ENCODE peak calls at places on chromosomes 16 and 17, in five cellular contexts. U is glutamatergic neuron, Z is mammary epithelial cell, Q is A549, J is neural progenitor cell. G is an unnamed sample.

GRCh38 chr16:80569440-80570105 is 28.8 kb downstream of the DYNLRB2 start:
- DNase-seq in J (no peak), Q (no peak), Z (peak), U (no peak), G (no peak)

GRCh38 chr16:6510261-6510660 is 822.4 kb upstream of the RBFOX1 start:
- DNase-seq in J (no peak), Z (no peak), Q (no peak), U (no peak), G (no peak)

GRCh38 chr16:471353-472198 is 46.1 kb downstream of the RAB11FIP3 start:
- DNase-seq in U (no peak), J (peak), Z (peak), Q (no peak), G (peak)

GRCh38 chr16:57544129-57544653 is 1.7 kb downstream of the ADGRG5 start:
- DNase-seq in J (no peak), U (no peak), Z (no peak), Q (no peak), G (no peak)

GRCh38 chr17:27985306-27985705 is 57.2 kb upstream of the NLK start:
- DNase-seq in Z (no peak), U (no peak), J (no peak), Q (no peak), G (no peak)

GRCh38 chr17:27940503-27940902 is 47.3 kb upstream of the LYRM9 start:
- DNase-seq in J (no peak), Z (no peak), Q (no peak), U (no peak), G (no peak)

GRCh38 chr16:2817496-2818277 is 650 bp downstream of the PRSS21 start:
- DNase-seq in U (no peak), Z (no peak), J (no peak), Q (no peak), G (no peak)

GRCh38 chr17:35742896-35743477 is 10.1 kb downstream of the GAS2L2 start:
- DNase-seq in J (no peak), Z (no peak), Q (no peak), U (no peak), G (no peak)

GRCh38 chr16:58651965-58652348 is 22.3 kb upstream of the CNOT1 start:
- DNase-seq in Q (no peak), J (no peak), Z (peak), U (no peak), G (no peak)

GRCh38 chr17:39579318-39580081 is 28.2 kb downstream of the NEUROD2 start:
- DNase-seq in Z (no peak), U (no peak), Q (no peak), J (peak), G (peak)

GRCh38 chr16:88686062-88686438 is 257 bp downstream of the SNAI3 start:
- DNase-seq in U (no peak), J (no peak), Q (no peak), Z (no peak), G (no peak)

GRCh38 chr16:67104845-67105244 is 4.9 kb upstream of the PHAF1 start:
- DNase-seq in U (no peak), Q (no peak), J (no peak), Z (no peak), G (no peak)

GRCh38 chr17:44353656-44354331 is 8.7 kb downstream of the GRN start:
- DNase-seq in Q (no peak), U (peak), J (peak), Z (no peak), G (peak)

GRCh38 chr17:4604111-4604644 is 19.8 kb downstream of the SMTNL2 start:
- DNase-seq in Z (no peak), Q (no peak), J (no peak), U (peak), G (no peak)

GRCh38 chr17:41360291-41360995 is 9.2 kb downstream of the KRT33B start:
- DNase-seq in J (no peak), U (no peak), Z (peak), Q (no peak), G (no peak)

GRCh38 chr17:74045608-74046007 is 157.9 kb upstream of the RPL38 start:
- DNase-seq in Z (no peak), U (no peak), J (peak), Q (no peak), G (peak)

GRCh38 chr16:48053346-48053745 is 102.4 kb downstream of the ABCC12 start:
- DNase-seq in J (peak), Q (no peak), U (peak), Z (peak), G (peak)

GRCh38 chr16:85178006-85178591 is 65.8 kb upstream of the CIBAR2 start:
- DNase-seq in Z (no peak), J (no peak), Q (no peak), U (no peak), G (no peak)

GRCh38 chr17:56206351-56206750 is 53.1 kb downstream of the ANKFN1 start:
- DNase-seq in Q (no peak), J (no peak), Z (no peak), U (no peak), G (no peak)

GRCh38 chr17:40618754-40619625 is 28.6 kb downstream of the SMARCE1 start:
- DNase-seq in J (no peak), Q (no peak), U (no peak), Z (no peak), G (no peak)

GRCh38 chr16:54987081-54987480 is 56.4 kb downstream of the IRX5 start:
- DNase-seq in Q (no peak), J (peak), U (no peak), Z (no peak), G (no peak)

GRCh38 chr16:15811778-15812750 is 44.8 kb downstream of the MYH11 start:
- DNase-seq in J (peak), U (peak), Z (peak), Q (no peak), G (no peak)
- TF ChIP-seq CTCF in J (no peak), U (no peak), Z (no peak), Q (no peak), G (no peak)

GRCh38 chr16:73390491-73390890 is 342.6 kb upstream of the ZFHX3 start:
- DNase-seq in Q (no peak), Z (no peak), U (no peak), J (peak), G (no peak)
- TF ChIP-seq CTCF in Q (no peak), Z (no peak), U (no peak), J (no peak), G (no peak)

DNA sequence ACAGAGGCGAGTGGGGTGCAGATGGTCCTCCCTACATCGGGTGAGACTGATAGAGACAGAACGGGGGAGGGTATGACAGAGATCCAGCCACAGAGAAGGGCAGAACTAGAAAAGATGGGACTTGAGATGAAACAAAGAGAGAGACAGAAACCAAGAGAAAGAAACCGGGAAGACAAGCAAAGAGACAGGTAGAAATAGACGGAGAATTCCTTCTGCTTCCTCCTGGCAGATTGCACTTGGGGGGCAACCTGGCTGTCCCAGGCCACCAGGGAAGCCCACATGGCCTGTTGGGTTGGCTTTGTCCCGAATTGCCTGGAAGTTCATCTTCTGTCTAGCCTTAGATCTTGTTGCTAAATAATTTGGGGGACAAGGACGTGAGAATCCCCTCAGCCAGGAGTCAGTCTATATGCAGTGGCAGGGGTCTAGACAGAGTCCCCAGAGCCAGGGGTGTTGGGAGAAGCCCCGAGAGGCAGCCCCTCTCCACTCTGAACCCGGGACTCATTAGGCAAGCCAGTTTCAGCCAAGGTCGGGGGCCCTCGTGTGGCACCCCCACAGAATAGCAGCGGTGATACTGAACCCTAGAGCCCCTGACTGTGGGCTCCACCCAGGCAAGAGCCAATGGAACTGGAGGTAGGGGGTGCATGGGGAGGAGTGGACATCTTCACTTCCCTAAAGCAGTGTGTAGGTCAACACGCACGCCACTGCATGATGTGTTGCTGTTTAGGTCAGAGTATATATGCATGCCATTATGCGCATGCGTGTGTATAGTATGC is 626 bp upstream of the TSPOAP1 start:
- DNase-seq in J (peak), Q (no peak), U (peak), Z (no peak), G (no peak)
- TF ChIP-seq CTCF in J (peak), Q (peak), U (peak), Z (peak), G (peak)

GRCh38 chr17:81394831-81395599 is at the start of gene BAHCC1:
- DNase-seq in U (peak), J (peak), Z (peak), Q (peak), G (peak)

GRCh38 chr17:81391964-81392908 is 3.0 kb upstream of the BAHCC1 start:
- DNase-seq in Z (no peak), J (no peak), Q (no peak), U (no peak), G (no peak)

GRCh38 chr17:81394377-81394747 is 895 bp upstream of the BAHCC1 start:
- DNase-seq in U (no peak), J (no peak), Q (no peak), Z (no peak), G (no peak)

GRCh38 chr17:81392909-81393654 is 2.2 kb upstream of the BAHCC1 start:
- DNase-seq in Z (no peak), Q (peak), J (peak), U (no peak), G (no peak)

DNA sequence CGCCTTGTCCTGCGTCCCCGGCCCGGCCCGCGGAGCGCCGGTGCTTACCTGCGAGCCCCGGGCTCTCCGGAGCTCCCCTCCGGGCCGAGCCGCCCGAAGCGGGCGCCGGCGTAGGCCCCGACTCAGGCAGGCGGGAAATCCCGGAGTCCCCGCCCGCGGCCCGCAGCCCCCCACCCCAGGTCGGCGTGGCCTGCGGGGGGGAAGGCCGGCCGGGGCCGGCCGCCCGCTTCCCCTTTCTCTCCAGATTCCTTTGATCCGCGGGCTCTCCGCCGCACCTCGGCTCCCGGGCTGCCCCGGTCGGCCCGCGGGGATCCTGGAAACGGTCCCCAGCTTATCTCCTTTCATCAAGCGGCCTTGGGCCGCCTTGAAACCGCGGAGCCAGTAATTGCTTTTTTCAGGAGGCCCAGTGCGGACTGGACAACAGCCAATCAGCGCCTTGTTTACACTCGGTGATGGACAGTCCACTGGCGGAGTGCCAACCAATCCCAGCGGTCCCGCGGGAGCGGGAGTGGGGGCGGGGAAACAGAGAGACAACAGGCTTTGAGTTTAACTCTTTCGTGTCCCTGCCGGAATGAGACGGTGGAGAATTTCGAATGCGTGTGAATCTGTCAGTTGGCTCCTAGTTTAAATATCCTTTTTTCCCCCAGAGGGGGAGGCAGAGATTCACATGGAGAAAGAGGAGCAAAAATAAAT is 1.4 kb upstream of the BAHCC1 start:
- DNase-seq in J (peak), U (peak), Q (peak), Z (peak), G (peak)
- TF ChIP-seq CTCF in J (peak), U (peak), Q (peak), Z (no peak), G (peak)

GRCh38 chr17:7239091-7240027 is at the start of gene PHF23:
- DNase-seq in J (peak), Q (peak), Z (peak), U (peak), G (peak)
- TF ChIP-seq CTCF in J (no peak), Q (no peak), Z (no peak), U (no peak), G (no peak)

DNA sequence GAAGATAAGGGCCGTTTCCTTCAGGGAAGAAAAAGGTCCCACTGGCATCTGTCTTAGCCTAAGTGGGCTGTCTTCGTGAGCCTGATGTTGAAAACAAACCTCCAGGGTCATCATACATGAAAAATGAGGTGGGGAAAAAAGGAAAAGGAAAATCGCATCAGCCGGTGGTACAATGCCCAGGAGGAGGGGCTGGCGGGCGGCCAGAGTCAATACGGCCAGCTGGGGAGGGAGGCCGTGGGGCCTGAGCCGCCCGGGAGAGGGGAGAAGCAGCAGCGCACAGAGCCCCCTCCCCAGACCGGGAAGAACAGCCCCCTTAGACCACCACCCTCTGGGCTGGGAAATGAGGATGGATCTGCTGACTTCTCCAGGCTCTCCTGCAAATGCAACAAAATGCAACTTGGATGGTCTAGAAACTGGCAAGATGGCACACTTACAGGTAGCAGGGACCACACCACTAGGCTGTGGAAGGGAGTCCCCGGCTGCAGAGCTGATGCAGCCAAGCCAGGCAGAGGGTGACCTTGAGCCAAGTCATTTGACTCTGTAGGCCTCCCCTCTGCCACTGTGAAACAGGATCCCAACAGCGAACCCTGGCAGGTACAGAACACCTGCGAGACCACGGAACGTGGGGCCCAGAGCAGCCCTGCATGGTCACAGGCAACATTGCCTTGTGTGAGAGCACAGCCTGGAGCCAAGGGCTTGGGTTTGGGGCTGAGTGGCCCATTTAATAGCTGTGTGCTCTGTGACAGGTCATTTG is 448.6 kb downstream of the SOX9 start:
- DNase-seq in Z (no peak), U (peak), J (no peak), Q (no peak), G (no peak)
- TF ChIP-seq CTCF in Z (no peak), U (no peak), J (no peak), Q (no peak), G (no peak)

DNA sequence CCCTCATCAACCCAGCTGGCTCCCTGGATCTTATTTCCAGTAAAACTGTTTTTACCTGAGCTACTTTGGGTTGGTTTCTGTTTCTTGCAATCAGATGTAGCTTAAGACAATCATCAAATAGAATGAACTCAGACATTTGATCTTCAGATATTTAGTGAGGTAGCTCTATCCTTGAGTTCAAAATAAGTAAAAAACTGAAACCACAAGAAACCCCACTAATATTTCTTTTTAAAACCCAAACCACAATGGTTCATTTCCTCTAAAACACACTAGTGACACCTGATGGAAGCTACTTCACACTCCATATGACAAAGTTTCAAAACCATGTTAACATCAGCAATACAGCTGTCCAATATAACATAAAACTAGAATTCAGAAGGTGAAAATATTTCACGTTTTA is 37.8 kb downstream of the CACNG1 start:
- DNase-seq in Z (no peak), J (no peak), Q (no peak), U (no peak), G (no peak)
- TF ChIP-seq CTCF in Z (no peak), J (peak), Q (no peak), U (no peak), G (no peak)

DNA sequence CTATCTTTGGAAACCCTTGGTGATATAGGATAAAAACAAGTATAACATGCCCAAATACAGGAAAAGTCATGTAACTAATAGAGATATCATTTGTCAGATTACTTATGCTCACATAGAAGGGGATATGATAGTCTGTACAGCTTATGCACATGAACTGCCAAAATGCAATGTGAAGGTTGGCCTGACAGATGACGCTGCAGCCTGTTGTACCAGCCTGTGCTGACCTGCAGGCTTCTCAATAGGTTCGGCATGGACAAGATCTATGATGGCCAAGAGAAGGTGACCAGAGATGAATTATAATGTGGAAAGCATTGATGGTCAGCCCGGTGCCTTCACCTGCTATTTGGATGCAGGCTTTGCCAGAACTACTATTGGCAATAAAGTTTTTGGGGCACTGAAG is 12.7 kb downstream of the WFIKKN2 start:
- DNase-seq in Q (no peak), J (no peak), Z (no peak), U (no peak), G (no peak)
- TF ChIP-seq CTCF in Q (no peak), J (no peak), Z (no peak), U (no peak), G (no peak)